ENCODE peak calls at places on chromosomes 2 and 18, in eight cellular contexts. M, J, L, R, C, U, Q and E are unnamed samples.

GRCh38 chr2:44130441-44130840 is 38.2 kb upstream of the PPM1B start:
- DNase-seq in M (no peak), Q (no peak), U (no peak), C (no peak), R (no peak), J (peak), L (no peak), E (no peak)

GRCh38 chr2:113056501-113056900 is 2.5 kb upstream of the IL36RN start:
- DNase-seq in C (no peak), M (no peak), L (no peak), U (no peak), Q (no peak), R (no peak), J (peak), E (no peak)

GRCh38 chr18:79935925-79936324 is 15.5 kb downstream of the SLC66A2 start:
- DNase-seq in R (no peak), J (no peak), U (peak), Q (no peak), M (no peak), L (no peak), C (no peak), E (no peak)

GRCh38 chr2:235357881-235358280 is 136.0 kb upstream of the AGAP1 start:
- DNase-seq in Q (no peak), C (no peak), U (no peak), L (no peak), M (no peak), R (no peak), J (no peak), E (no peak)

GRCh38 chr2:219273887-219274391 is 5.2 kb upstream of the DNAJB2 start:
- DNase-seq in C (no peak), L (no peak), Q (no peak), R (no peak), M (no peak), U (no peak), J (no peak), E (no peak)

GRCh38 chr2:88372042-88372441 is 80.5 kb downstream of the FOXI3 start:
- DNase-seq in L (no peak), U (no peak), R (no peak), Q (no peak), J (no peak), M (no peak), C (no peak), E (no peak)

GRCh38 chr2:172038604-172039003 is 38.9 kb downstream of the METAP1D start:
- DNase-seq in U (no peak), C (no peak), L (no peak), Q (no peak), J (no peak), M (no peak), R (no peak), E (no peak)

GRCh38 chr2:68046224-68046623 is 16.6 kb downstream of the C1D start:
- DNase-seq in U (no peak), C (no peak), Q (no peak), R (no peak), M (no peak), J (no peak), L (no peak), E (no peak)

GRCh38 chr2:233100192-233100998 is 40.3 kb downstream of the INPP5D start:
- DNase-seq in M (no peak), C (peak), Q (peak), R (no peak), U (peak), L (peak), J (no peak), E (no peak)

GRCh38 chr2:113200736-113201490 is 27.1 kb downstream of the PSD4 start:
- DNase-seq in R (no peak), U (peak), J (no peak), L (no peak), C (no peak), M (no peak), Q (no peak), E (no peak)

GRCh38 chr2:237475704-237476107 is 11.3 kb upstream of the MLPH start:
- DNase-seq in M (no peak), C (peak), Q (no peak), L (no peak), J (peak), U (no peak), R (peak), E (no peak)

GRCh38 chr2:113124181-113124961 is 3.0 kb upstream of the IL1RN start:
- DNase-seq in J (peak), C (no peak), Q (no peak), L (no peak), R (no peak), M (no peak), U (no peak), E (no peak)

GRCh38 chr2:44245068-44245861 is 30.0 kb upstream of the SLC3A1 start:
- DNase-seq in M (no peak), J (no peak), L (no peak), Q (no peak), C (no peak), U (no peak), R (no peak), E (no peak)

GRCh38 chr18:136433-136832 is 21.9 kb upstream of the USP14 start:
- DNase-seq in Q (peak), C (no peak), R (no peak), M (no peak), L (no peak), J (no peak), U (no peak), E (no peak)

GRCh38 chr2:240200230-240201051 is 60.0 kb upstream of the OTOS start:
- DNase-seq in U (no peak), Q (no peak), C (peak), J (peak), R (no peak), L (no peak), M (no peak), E (peak)

GRCh38 chr2:241315879-241316700 is at the start of gene SEPTIN2:
- DNase-seq in Q (peak), R (no peak), J (peak), M (no peak), L (peak), U (no peak), C (peak), E (no peak)

GRCh38 chr2:127891806-127892205 is 6.0 kb upstream of the AMMECR1L start:
- DNase-seq in J (peak), U (no peak), L (no peak), M (no peak), Q (no peak), R (no peak), C (no peak), E (no peak)

GRCh38 chr2:180038997-180039396 is 31.9 kb upstream of the CWC22 start:
- DNase-seq in U (no peak), M (no peak), C (no peak), J (peak), Q (no peak), L (no peak), R (no peak), E (no peak)

GRCh38 chr2:21028021-21028947 is 15.6 kb downstream of the APOB start:
- DNase-seq in L (no peak), C (no peak), R (no peak), M (no peak), J (no peak), Q (no peak), U (no peak), E (no peak)

GRCh38 chr2:126934803-126935202 is 36.1 kb downstream of the TEX51 start:
- DNase-seq in C (no peak), L (no peak), U (no peak), R (no peak), M (no peak), J (no peak), Q (no peak), E (no peak)

GRCh38 chr2:173830169-173830568 is 135.0 kb downstream of the SP3 start:
- DNase-seq in R (no peak), L (no peak), U (no peak), J (no peak), M (no peak), C (no peak), Q (no peak), E (no peak)

GRCh38 chr2:112942654-112943002 is 31.7 kb downstream of the IL37 start:
- DNase-seq in M (no peak), C (no peak), R (no peak), L (no peak), Q (no peak), U (no peak), J (peak), E (no peak)

GRCh38 chr18:55221577-55221976 is 262.3 kb upstream of the CCDC68 start:
- DNase-seq in Q (no peak), C (no peak), M (no peak), R (no peak), J (no peak), L (no peak), U (no peak), E (no peak)

GRCh38 chr2:224151161-224151560 is 112.1 kb upstream of the SERPINE2 start:
- DNase-seq in U (no peak), L (no peak), C (no peak), Q (no peak), J (no peak), M (no peak), R (no peak), E (no peak)

GRCh38 chr18:3671181-3671580 is 221.2 kb downstream of the TGIF1 start:
- DNase-seq in U (peak), C (no peak), J (no peak), R (no peak), Q (no peak), L (no peak), M (no peak), E (no peak)

GRCh38 chr2:229071292-229071976 is 199.7 kb downstream of the PID1 start:
- DNase-seq in R (no peak), L (no peak), U (no peak), C (no peak), M (peak), Q (no peak), J (peak), E (no peak)